ENCODE peak calls at places on chromosomes 11 and 22, in five cellular contexts. H is CD4-positive, CD25-positive, alpha-beta regulatory T cell; A is left ventricle myocardium inferior; I is heart left ventricle; X is fibroblast of lung. F is an unnamed sample. For H3K4me1, the result is how much of the 10 kb centered on the place peaks cover.

GRCh38 chr11:33574366-33574765 is 126.3 kb downstream of the C11orf91 start:
- DNase-seq in H (no peak), A (no peak), I (no peak), X (no peak), F (no peak)

GRCh38 chr11:120739780-120740179 is 228.2 kb downstream of the GRIK4 start:
- DNase-seq in H (no peak), A (no peak), I (no peak), X (no peak), F (no peak)

GRCh38 chr11:40388097-40388818 is 1071.2 kb downstream of the LRRC4C start:
- DNase-seq in H (no peak), A (no peak), I (no peak), X (peak), F (no peak)

GRCh38 chr22:48315415-48316244 is 1512.0 kb downstream of the BRD1 start:
- DNase-seq in H (no peak), A (no peak), I (no peak), X (no peak), F (no peak)

GRCh38 chr11:32173435-32173834 is 82.6 kb downstream of the RCN1 start:
- DNase-seq in H (no peak), A (peak), I (peak), X (peak), F (peak)

GRCh38 chr11:6362868-6363678 is 27.2 kb upstream of the SMPD1 start:
- DNase-seq in H (peak), A (peak), I (peak), X (peak), F (peak)

GRCh38 chr22:27295071-27295470 is 506.5 kb downstream of the MN1 start:
- DNase-seq in H (no peak), A (no peak), I (no peak), X (peak), F (no peak)

GRCh38 chr11:65116370-65117205 is 913 bp downstream of the ZNHIT2 start:
- DNase-seq in H (peak), A (no peak), I (peak), X (peak), F (no peak)

GRCh38 chr22:39699631-39700348 is 129.2 kb downstream of the CACNA1I start:
- DNase-seq in H (no peak), A (no peak), I (no peak), X (no peak), F (no peak)

GRCh38 chr11:10041337-10041736 is 252.7 kb downstream of the SBF2 start:
- DNase-seq in H (no peak), A (no peak), I (no peak), X (no peak), F (no peak)

GRCh38 chr11:104876838-104877500 is 21.3 kb downstream of the CASP12 start:
- DNase-seq in H (no peak), A (no peak), I (no peak), X (no peak), F (no peak)
- H3K4me3 ChIP-seq in H (peak), A (no peak), I (no peak), X (no peak), F (no peak)

GRCh38 chr11:126139541-126140091 is 71.8 kb downstream of the RPUSD4 start:
- DNase-seq in H (no peak), A (peak), I (peak), X (peak), F (no peak)

GRCh38 chr11:126138636-126139540 is 72.6 kb downstream of the RPUSD4 start:
- DNase-seq in H (no peak), A (no peak), I (no peak), X (no peak), F (no peak)

GRCh38 chr11:126137146-126137545 is 74.3 kb downstream of the RPUSD4 start:
- DNase-seq in H (no peak), A (no peak), I (no peak), X (no peak), F (no peak)

GRCh38 chr11:126140932-126141291 is 70.5 kb downstream of the RPUSD4 start:
- DNase-seq in H (no peak), A (peak), I (peak), X (peak), F (peak)

DNA sequence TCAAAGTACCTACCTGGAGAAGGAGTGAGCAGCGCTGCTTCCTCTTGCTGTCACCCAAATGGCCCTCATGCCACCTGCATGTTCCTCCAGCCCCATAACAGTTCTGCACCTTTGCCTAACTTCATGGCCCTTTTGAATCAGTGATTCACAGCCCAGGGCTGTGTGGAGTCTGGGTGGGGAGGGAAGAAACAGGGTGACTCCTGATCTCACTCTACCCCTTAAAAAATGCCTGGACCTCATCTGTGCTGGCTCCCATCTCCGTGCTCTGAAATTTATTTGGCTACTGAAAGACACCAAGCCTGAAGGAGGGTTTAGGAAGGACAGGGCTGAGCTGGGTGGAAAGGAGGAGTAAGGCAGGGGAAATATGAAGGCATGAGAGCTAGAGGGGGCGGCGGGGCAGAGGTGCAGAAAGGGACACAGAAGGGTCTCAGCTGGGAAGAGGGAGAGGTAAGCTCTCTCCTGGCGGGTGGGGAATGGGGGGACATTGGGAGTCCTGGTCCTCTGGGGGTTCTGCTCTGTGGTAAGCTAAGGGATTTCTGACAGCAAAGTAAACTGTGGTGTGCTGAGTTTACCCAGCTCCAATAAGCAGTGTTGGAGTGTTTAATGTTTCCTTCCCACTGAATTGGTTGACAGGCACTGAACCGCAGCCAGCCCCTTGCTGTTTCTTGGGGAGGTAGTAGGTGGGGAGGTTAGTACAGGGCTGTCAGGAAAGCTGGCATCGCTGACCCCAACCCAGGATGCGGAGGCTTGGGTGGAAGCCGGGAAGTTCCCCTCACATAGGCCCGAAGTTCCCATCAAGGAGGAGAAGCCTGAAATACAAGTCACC is 71.1 kb downstream of the RPUSD4 start:
- DNase-seq in H (no peak), A (no peak), I (no peak), X (no peak), F (no peak)
- H3K4me1 ChIP-seq in H (under half), A (half or more), I (half or more), X (under half), F (under half)

GRCh38 chr11:2402890-2403645 is 2.5 kb downstream of the TSSC4 start:
- DNase-seq in H (no peak), A (no peak), I (no peak), X (no peak), F (no peak)

GRCh38 chr11:2400761-2401435 is 348 bp downstream of the TSSC4 start:
- DNase-seq in H (no peak), A (no peak), I (no peak), X (no peak), F (no peak)

GRCh38 chr11:2401436-2401984 is 960 bp downstream of the TSSC4 start:
- DNase-seq in H (no peak), A (no peak), I (no peak), X (no peak), F (no peak)

GRCh38 chr11:2400069-2400760 is at the start of gene TSSC4:
- DNase-seq in H (peak), A (peak), I (peak), X (peak), F (peak)

DNA sequence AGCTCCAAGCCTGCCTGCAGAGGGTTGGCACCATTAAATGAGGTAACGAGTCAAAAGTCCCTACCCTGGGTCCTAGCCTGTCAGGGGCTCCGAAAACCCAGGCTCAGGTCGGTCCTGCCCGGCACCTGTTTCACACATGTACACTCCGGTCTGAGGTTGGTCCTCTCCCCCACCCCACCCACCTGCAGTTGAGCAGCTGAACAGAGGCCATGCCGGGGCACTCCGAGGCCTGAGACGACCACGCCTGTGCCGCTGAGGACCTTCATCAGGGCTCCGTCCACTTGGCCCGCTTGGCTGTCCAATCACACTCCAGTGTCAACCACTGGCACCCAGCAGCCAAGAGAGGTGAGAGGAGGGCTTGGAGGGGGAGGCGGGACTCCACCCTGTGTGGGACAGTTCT is 1.6 kb downstream of the TSSC4 start:
- DNase-seq in H (no peak), A (no peak), I (no peak), X (no peak), F (no peak)
- H3K4me3 ChIP-seq in H (no peak), A (peak), I (no peak), X (peak), F (no peak)

GRCh38 chr11:336666-337002 is 16.0 kb upstream of the IFITM3 start:
- DNase-seq in H (no peak), A (no peak), I (no peak), X (no peak), F (no peak)

GRCh38 chr11:334264-335033 is 13.8 kb upstream of the IFITM3 start:
- DNase-seq in H (no peak), A (no peak), I (no peak), X (peak), F (no peak)

GRCh38 chr11:337711-338110 is 17.1 kb upstream of the IFITM3 start:
- DNase-seq in H (no peak), A (no peak), I (no peak), X (no peak), F (no peak)

GRCh38 chr11:332651-333480 is 12.2 kb upstream of the IFITM3 start:
- DNase-seq in H (no peak), A (no peak), I (no peak), X (no peak), F (no peak)

DNA sequence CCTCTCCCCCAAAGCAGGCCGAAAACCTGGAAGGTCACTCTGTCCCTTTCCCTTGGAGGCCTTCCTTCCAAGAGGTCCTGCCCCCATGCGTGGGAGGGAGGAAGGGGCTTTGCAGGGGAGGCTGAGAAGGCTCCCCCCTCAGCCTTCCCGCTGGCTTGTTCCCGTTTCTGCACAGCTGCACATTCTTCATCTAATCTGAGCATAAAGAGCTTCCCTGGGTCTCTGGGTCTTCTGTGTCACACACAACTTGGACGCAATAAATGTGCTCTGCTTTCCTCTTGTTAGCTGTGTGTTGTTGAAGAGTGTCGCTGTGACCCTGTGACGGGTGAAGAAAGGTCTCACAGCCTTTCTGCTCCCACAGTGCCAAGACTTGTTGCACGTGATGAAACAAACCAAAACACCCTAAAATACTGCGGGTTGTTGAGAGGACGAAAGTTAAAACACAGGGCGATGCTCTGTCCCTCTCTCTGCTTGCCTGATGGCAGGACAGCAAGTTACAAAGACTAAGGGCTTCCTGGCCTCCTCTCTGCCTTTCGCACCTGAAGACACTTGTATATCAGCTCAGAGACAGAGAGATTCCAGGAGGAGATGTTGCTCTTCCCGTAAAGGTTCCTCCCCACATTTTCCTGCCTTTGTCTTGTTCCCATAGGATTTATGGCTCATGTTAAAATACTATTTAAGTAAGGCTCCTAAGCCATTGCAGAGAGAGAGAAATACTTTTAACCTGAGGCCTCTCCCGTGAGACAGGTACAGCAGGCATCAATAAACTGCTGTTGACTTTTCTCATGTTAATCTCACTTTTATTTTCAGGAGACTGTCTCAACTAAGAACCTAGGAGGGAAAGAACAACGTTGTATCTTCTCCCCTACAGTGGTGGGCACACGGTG is 15.4 kb upstream of the IFITM3 start:
- DNase-seq in H (no peak), A (no peak), I (peak), X (no peak), F (no peak)
- H3K4me1 ChIP-seq in H (under half), A (under half), I (under half), X (under half), F (under half)

DNA sequence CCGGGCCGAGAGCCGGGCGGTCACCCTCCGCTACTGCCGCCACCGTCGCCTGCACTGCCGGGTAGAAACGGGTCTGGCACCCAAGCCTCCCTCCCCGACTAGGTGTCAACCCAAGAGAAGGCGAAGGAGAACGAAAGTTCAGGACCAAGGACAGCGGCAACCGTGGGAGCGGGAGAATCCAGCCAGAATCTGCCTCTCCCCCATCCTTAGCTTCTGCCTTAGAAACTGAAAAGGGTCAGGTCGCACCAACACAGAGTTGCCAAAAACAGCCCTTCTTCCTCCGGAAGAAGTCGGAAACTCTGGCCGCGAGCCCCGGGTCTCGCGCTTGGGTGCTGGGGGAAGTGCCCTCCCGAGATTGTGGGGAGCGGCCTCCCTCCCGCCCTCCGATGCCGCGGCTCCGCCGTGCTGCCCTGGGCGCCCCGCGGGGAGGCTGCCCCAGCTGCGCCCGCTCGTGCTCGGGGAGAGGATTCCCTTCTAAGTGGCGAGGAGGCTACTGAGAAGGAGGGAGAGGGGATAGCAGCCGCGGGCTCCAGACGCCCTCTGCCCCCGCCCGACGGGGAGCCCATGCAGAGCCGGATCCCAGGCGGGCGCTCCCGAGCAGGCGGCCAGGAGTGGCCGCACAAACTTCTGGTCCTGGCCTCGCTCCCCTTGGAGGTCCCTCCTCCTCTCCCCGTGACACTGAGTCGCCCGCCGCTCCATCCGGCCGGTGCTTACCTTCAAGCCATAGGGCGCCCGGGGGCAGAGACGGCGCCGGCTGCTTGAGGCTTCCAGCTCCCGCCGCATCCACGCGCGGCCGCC is 637 bp downstream of the DRD2 start:
- DNase-seq in H (peak), A (peak), I (peak), X (peak), F (peak)
- H3K4me3 ChIP-seq in H (no peak), A (peak), I (no peak), X (no peak), F (no peak)

F was measured in prostate gland.